ENCODE peak calls at places on chromosomes 2 and 18, in eight cellular contexts. One of them, this sample, is unnamed.

GRCh38 chr2:65204461-65205230 is 23.0 kb upstream of the ACTR2 start:
- DNase-seq in left ventricle myocardium inferior: no peak
- DNase-seq in tibial artery: no peak
- DNase-seq in AG10803: peak
- DNase-seq in endothelial cell of umbilical vein: no peak
- DNase-seq in fibroblast of lung: peak
- DNase-seq in fibroblast of the aortic adventitia: no peak
- DNase-seq in ovary: no peak
- DNase-seq in this sample: no peak

GRCh38 chr18:78390985-78391384 is 588.6 kb upstream of the SALL3 start:
- DNase-seq in left ventricle myocardium inferior: no peak
- DNase-seq in tibial artery: no peak
- DNase-seq in AG10803: no peak
- DNase-seq in endothelial cell of umbilical vein: no peak
- DNase-seq in fibroblast of lung: no peak
- DNase-seq in fibroblast of the aortic adventitia: no peak
- DNase-seq in ovary: no peak
- DNase-seq in this sample: no peak

GRCh38 chr2:239326831-239327535 is 73.8 kb downstream of the HDAC4 start:
- DNase-seq in left ventricle myocardium inferior: no peak
- DNase-seq in tibial artery: no peak
- DNase-seq in AG10803: no peak
- DNase-seq in endothelial cell of umbilical vein: no peak
- DNase-seq in fibroblast of lung: peak
- DNase-seq in fibroblast of the aortic adventitia: no peak
- DNase-seq in ovary: no peak
- DNase-seq in this sample: no peak

GRCh38 chr2:24912986-24913385 is 7.1 kb downstream of the ADCY3 start:
- DNase-seq in left ventricle myocardium inferior: no peak
- DNase-seq in tibial artery: no peak
- DNase-seq in AG10803: no peak
- DNase-seq in endothelial cell of umbilical vein: no peak
- DNase-seq in fibroblast of lung: no peak
- DNase-seq in fibroblast of the aortic adventitia: no peak
- DNase-seq in ovary: no peak
- DNase-seq in this sample: no peak

GRCh38 chr2:75698928-75699327 is 11.8 kb downstream of the GCFC2 start:
- DNase-seq in left ventricle myocardium inferior: no peak
- DNase-seq in tibial artery: no peak
- DNase-seq in AG10803: peak
- DNase-seq in endothelial cell of umbilical vein: no peak
- DNase-seq in fibroblast of lung: no peak
- DNase-seq in fibroblast of the aortic adventitia: no peak
- DNase-seq in ovary: no peak
- DNase-seq in this sample: no peak

GRCh38 chr18:22609642-22610041 is 191.9 kb upstream of the CTAGE1 start:
- DNase-seq in left ventricle myocardium inferior: peak
- DNase-seq in tibial artery: peak
- DNase-seq in AG10803: peak
- DNase-seq in endothelial cell of umbilical vein: peak
- DNase-seq in fibroblast of lung: no peak
- DNase-seq in fibroblast of the aortic adventitia: peak
- DNase-seq in ovary: peak
- DNase-seq in this sample: no peak

GRCh38 chr2:1740714-1741584 is 3.4 kb downstream of the PXDN start:
- DNase-seq in left ventricle myocardium inferior: no peak
- DNase-seq in tibial artery: no peak
- DNase-seq in AG10803: no peak
- DNase-seq in endothelial cell of umbilical vein: no peak
- DNase-seq in fibroblast of lung: no peak
- DNase-seq in fibroblast of the aortic adventitia: no peak
- DNase-seq in ovary: no peak
- DNase-seq in this sample: no peak

GRCh38 chr2:11477994-11478393 is 12.0 kb upstream of the E2F6 start:
- DNase-seq in left ventricle myocardium inferior: peak
- DNase-seq in tibial artery: peak
- DNase-seq in AG10803: peak
- DNase-seq in endothelial cell of umbilical vein: peak
- DNase-seq in fibroblast of lung: peak
- DNase-seq in fibroblast of the aortic adventitia: peak
- DNase-seq in ovary: peak
- DNase-seq in this sample: peak

GRCh38 chr2:236546561-236546961 is 23.1 kb upstream of the ACKR3 start:
- DNase-seq in left ventricle myocardium inferior: no peak
- DNase-seq in tibial artery: no peak
- DNase-seq in AG10803: no peak
- DNase-seq in endothelial cell of umbilical vein: no peak
- DNase-seq in fibroblast of lung: no peak
- DNase-seq in fibroblast of the aortic adventitia: no peak
- DNase-seq in ovary: no peak
- DNase-seq in this sample: no peak

GRCh38 chr18:5868218-5868904 is 27.0 kb downstream of the TMEM200C start:
- DNase-seq in left ventricle myocardium inferior: peak
- DNase-seq in tibial artery: peak
- DNase-seq in AG10803: peak
- DNase-seq in endothelial cell of umbilical vein: peak
- DNase-seq in fibroblast of lung: peak
- DNase-seq in fibroblast of the aortic adventitia: peak
- DNase-seq in ovary: peak
- DNase-seq in this sample: peak

GRCh38 chr18:845152-845819 is 33.2 kb upstream of the YES1 start:
- DNase-seq in left ventricle myocardium inferior: no peak
- DNase-seq in tibial artery: no peak
- DNase-seq in AG10803: peak
- DNase-seq in endothelial cell of umbilical vein: peak
- DNase-seq in fibroblast of lung: peak
- DNase-seq in fibroblast of the aortic adventitia: peak
- DNase-seq in ovary: no peak
- DNase-seq in this sample: peak

GRCh38 chr2:47357475-47357874 is 45.5 kb upstream of the MSH2 start:
- DNase-seq in left ventricle myocardium inferior: no peak
- DNase-seq in tibial artery: no peak
- DNase-seq in AG10803: peak
- DNase-seq in endothelial cell of umbilical vein: peak
- DNase-seq in fibroblast of lung: peak
- DNase-seq in fibroblast of the aortic adventitia: peak
- DNase-seq in ovary: no peak
- DNase-seq in this sample: peak

GRCh38 chr18:1965541-1965940 is 605.8 kb downstream of the METTL4 start:
- DNase-seq in left ventricle myocardium inferior: no peak
- DNase-seq in tibial artery: no peak
- DNase-seq in AG10803: no peak
- DNase-seq in endothelial cell of umbilical vein: no peak
- DNase-seq in fibroblast of lung: no peak
- DNase-seq in fibroblast of the aortic adventitia: no peak
- DNase-seq in ovary: no peak
- DNase-seq in this sample: no peak

GRCh38 chr2:231348173-231348572 is 47.3 kb upstream of the B3GNT7 start:
- DNase-seq in left ventricle myocardium inferior: no peak
- DNase-seq in tibial artery: no peak
- DNase-seq in AG10803: peak
- DNase-seq in endothelial cell of umbilical vein: no peak
- DNase-seq in fibroblast of lung: no peak
- DNase-seq in fibroblast of the aortic adventitia: peak
- DNase-seq in ovary: no peak
- DNase-seq in this sample: no peak

GRCh38 chr2:19228720-19229119 is 129.7 kb downstream of the OSR1 start:
- DNase-seq in left ventricle myocardium inferior: no peak
- DNase-seq in tibial artery: no peak
- DNase-seq in AG10803: no peak
- DNase-seq in endothelial cell of umbilical vein: no peak
- DNase-seq in fibroblast of lung: no peak
- DNase-seq in fibroblast of the aortic adventitia: no peak
- DNase-seq in ovary: no peak
- DNase-seq in this sample: no peak

GRCh38 chr2:159157361-159158045 is 129.0 kb downstream of the WDSUB1 start:
- DNase-seq in left ventricle myocardium inferior: no peak
- DNase-seq in tibial artery: no peak
- DNase-seq in AG10803: no peak
- DNase-seq in endothelial cell of umbilical vein: peak
- DNase-seq in fibroblast of lung: no peak
- DNase-seq in fibroblast of the aortic adventitia: no peak
- DNase-seq in ovary: no peak
- DNase-seq in this sample: no peak

GRCh38 chr2:29797916-29798315 is 123.5 kb downstream of the ALK start:
- DNase-seq in left ventricle myocardium inferior: no peak
- DNase-seq in tibial artery: no peak
- DNase-seq in AG10803: no peak
- DNase-seq in endothelial cell of umbilical vein: no peak
- DNase-seq in fibroblast of lung: no peak
- DNase-seq in fibroblast of the aortic adventitia: no peak
- DNase-seq in ovary: no peak
- DNase-seq in this sample: no peak

GRCh38 chr2:85718006-85718391 is 23.8 kb downstream of the GNLY start:
- DNase-seq in left ventricle myocardium inferior: no peak
- DNase-seq in tibial artery: no peak
- DNase-seq in AG10803: no peak
- DNase-seq in endothelial cell of umbilical vein: no peak
- DNase-seq in fibroblast of lung: no peak
- DNase-seq in fibroblast of the aortic adventitia: no peak
- DNase-seq in ovary: no peak
- DNase-seq in this sample: no peak
- TF ChIP-seq CTCF in left ventricle myocardium inferior: no peak
- TF ChIP-seq CTCF in tibial artery: no peak
- TF ChIP-seq CTCF in AG10803: no peak
- TF ChIP-seq CTCF in endothelial cell of umbilical vein: no peak
- TF ChIP-seq CTCF in fibroblast of lung: no peak
- TF ChIP-seq CTCF in fibroblast of the aortic adventitia: no peak
- TF ChIP-seq CTCF in ovary: no peak
- TF ChIP-seq CTCF in this sample: no peak

GRCh38 chr2:235493775-235494715 is at the start of gene AGAP1:
- DNase-seq in left ventricle myocardium inferior: peak
- DNase-seq in tibial artery: peak
- DNase-seq in AG10803: peak
- DNase-seq in endothelial cell of umbilical vein: peak
- DNase-seq in fibroblast of lung: peak
- DNase-seq in fibroblast of the aortic adventitia: peak
- DNase-seq in ovary: peak
- DNase-seq in this sample: peak
- H3K4me3 ChIP-seq in left ventricle myocardium inferior: peak
- H3K4me3 ChIP-seq in tibial artery: peak
- H3K4me3 ChIP-seq in AG10803: peak
- H3K4me3 ChIP-seq in endothelial cell of umbilical vein: peak
- H3K4me3 ChIP-seq in fibroblast of lung: peak
- H3K4me3 ChIP-seq in fibroblast of the aortic adventitia: peak
- H3K4me3 ChIP-seq in ovary: peak
- H3K4me3 ChIP-seq in this sample: peak

GRCh38 chr18:48418000-48418399 is 8.8 kb upstream of the ZBTB7C start:
- DNase-seq in left ventricle myocardium inferior: no peak
- DNase-seq in tibial artery: no peak
- DNase-seq in AG10803: no peak
- DNase-seq in endothelial cell of umbilical vein: no peak
- DNase-seq in fibroblast of lung: no peak
- DNase-seq in fibroblast of the aortic adventitia: no peak
- DNase-seq in ovary: no peak
- DNase-seq in this sample: no peak
- TF ChIP-seq CTCF in left ventricle myocardium inferior: no peak
- TF ChIP-seq CTCF in tibial artery: no peak
- TF ChIP-seq CTCF in AG10803: no peak
- TF ChIP-seq CTCF in endothelial cell of umbilical vein: no peak
- TF ChIP-seq CTCF in fibroblast of lung: no peak
- TF ChIP-seq CTCF in fibroblast of the aortic adventitia: no peak
- TF ChIP-seq CTCF in ovary: no peak
- TF ChIP-seq CTCF in this sample: no peak

DNA sequence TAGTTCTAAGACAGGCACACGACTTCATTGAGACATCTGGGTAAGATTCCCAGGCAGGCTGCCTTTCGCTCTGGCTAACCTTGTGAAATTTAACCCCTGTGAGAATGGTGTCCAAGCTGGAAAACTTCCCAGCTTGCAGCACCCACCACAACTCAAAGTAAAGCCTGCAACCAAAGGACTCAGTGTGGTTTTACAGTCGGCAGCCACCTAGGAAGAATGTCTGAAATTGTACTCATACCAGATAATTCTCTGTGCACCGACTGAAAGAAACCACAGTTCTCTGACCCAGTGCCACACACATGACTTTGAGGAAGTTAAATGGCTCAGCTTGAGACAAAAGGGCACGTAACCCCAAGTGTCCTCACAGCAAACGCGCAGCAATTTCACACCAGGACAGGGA is 125.7 kb downstream of the RBMS1 start:
- DNase-seq in left ventricle myocardium inferior: no peak
- DNase-seq in tibial artery: no peak
- DNase-seq in AG10803: peak
- DNase-seq in endothelial cell of umbilical vein: no peak
- DNase-seq in fibroblast of lung: peak
- DNase-seq in fibroblast of the aortic adventitia: peak
- DNase-seq in ovary: no peak
- DNase-seq in this sample: peak
- H3K4me3 ChIP-seq in left ventricle myocardium inferior: peak
- H3K4me3 ChIP-seq in tibial artery: no peak
- H3K4me3 ChIP-seq in AG10803: no peak
- H3K4me3 ChIP-seq in endothelial cell of umbilical vein: no peak
- H3K4me3 ChIP-seq in fibroblast of lung: no peak
- H3K4me3 ChIP-seq in fibroblast of the aortic adventitia: no peak
- H3K4me3 ChIP-seq in ovary: no peak
- H3K4me3 ChIP-seq in this sample: no peak

DNA sequence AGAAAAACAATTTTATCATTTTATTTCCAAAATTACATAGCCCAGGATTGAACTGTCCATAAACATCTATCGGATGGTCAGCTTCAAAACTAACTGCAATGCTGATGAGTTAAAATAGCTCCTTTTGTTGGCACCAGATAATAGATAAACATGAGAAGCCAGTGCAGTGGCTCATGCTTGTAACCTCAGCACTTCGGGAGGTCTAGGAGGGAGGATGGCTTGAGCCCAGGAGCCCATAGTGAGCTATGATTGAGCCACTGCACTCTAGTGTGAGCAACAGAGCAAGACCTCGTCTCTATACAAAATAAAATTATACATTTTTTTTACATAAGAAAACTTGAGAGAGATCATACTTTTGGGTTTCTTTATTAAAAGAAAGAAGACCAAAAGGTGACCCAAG is 34.6 kb upstream of the IMPA2 start:
- DNase-seq in left ventricle myocardium inferior: no peak
- DNase-seq in tibial artery: no peak
- DNase-seq in AG10803: peak
- DNase-seq in endothelial cell of umbilical vein: no peak
- DNase-seq in fibroblast of lung: peak
- DNase-seq in fibroblast of the aortic adventitia: peak
- DNase-seq in ovary: peak
- DNase-seq in this sample: peak
- TF ChIP-seq CTCF in left ventricle myocardium inferior: no peak
- TF ChIP-seq CTCF in tibial artery: no peak
- TF ChIP-seq CTCF in AG10803: no peak
- TF ChIP-seq CTCF in endothelial cell of umbilical vein: no peak
- TF ChIP-seq CTCF in fibroblast of lung: no peak
- TF ChIP-seq CTCF in fibroblast of the aortic adventitia: no peak
- TF ChIP-seq CTCF in ovary: no peak
- TF ChIP-seq CTCF in this sample: no peak

DNA sequence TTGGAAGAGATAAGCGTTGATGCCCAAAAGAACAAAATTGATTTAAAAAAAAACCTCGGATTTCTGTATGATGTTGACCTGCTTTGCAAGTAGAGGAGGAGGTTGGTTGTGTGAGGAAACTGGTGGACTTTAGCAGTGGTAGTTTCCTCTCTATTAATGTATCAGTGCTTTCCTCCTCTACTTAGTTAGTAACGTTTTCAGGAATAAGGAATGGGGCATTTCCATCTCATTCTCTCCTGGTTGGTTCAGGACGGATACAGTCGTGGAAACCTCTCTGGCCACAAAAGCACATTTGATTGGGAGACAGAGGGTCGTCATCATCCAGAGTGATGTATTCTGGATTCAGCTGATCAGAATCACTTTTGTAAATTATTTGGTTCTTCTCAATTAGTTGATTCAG is 1.5 kb downstream of the FHOD3 start:
- DNase-seq in left ventricle myocardium inferior: no peak
- DNase-seq in tibial artery: no peak
- DNase-seq in AG10803: no peak
- DNase-seq in endothelial cell of umbilical vein: no peak
- DNase-seq in fibroblast of lung: no peak
- DNase-seq in fibroblast of the aortic adventitia: no peak
- DNase-seq in ovary: no peak
- DNase-seq in this sample: no peak
- H3K4me3 ChIP-seq in left ventricle myocardium inferior: peak
- H3K4me3 ChIP-seq in tibial artery: peak
- H3K4me3 ChIP-seq in AG10803: peak
- H3K4me3 ChIP-seq in endothelial cell of umbilical vein: no peak
- H3K4me3 ChIP-seq in fibroblast of lung: no peak
- H3K4me3 ChIP-seq in fibroblast of the aortic adventitia: no peak
- H3K4me3 ChIP-seq in ovary: no peak
- H3K4me3 ChIP-seq in this sample: peak

This sample was measured in astrocyte of the cerebellum.